ENCODE peak calls at places on chromosome 6, in nine cellular contexts. Y is H9; M is pancreas; Q is CD4-positive, alpha-beta T cell; O is T-cell; W is fibroblast of lung; G is left colon; C is epithelial cell of esophagus; Z is astrocyte of the spinal cord. U is an unnamed sample.

GRCh38 chr6:299050-299980 is 7.0 kb downstream of the DUSP22 start:
- DNase-seq in C (peak; percentile 57), Q (no peak), W (peak; percentile 29), G (peak; percentile 4), O (no peak), M (peak; percentile 65), Y (no peak), Z (no peak), U (no peak)

GRCh38 chr6:11224252-11224965 is 8.1 kb downstream of the NEDD9 start:
- DNase-seq in Q (no peak), G (no peak), C (no peak), W (no peak), Y (no peak), M (no peak), O (no peak), Z (peak; percentile 59), U (no peak)

GRCh38 chr6:151441390-151442166 is 10.3 kb downstream of the RMND1 start:
- DNase-seq in W (no peak), C (no peak), M (no peak), G (no peak), Q (no peak), Y (no peak), O (no peak), Z (no peak), U (no peak)

GRCh38 chr6:137115653-137116052 is 57.8 kb downstream of the IL22RA2 start:
- DNase-seq in Z (no peak), Y (no peak), G (no peak), M (no peak), C (no peak), Q (no peak), O (no peak), W (peak; percentile 12), U (no peak)

GRCh38 chr6:75484535-75484934 is 9.1 kb downstream of the FILIP1 start:
- DNase-seq in O (no peak), C (no peak), M (no peak), Z (no peak), Q (no peak), W (no peak), Y (no peak), G (no peak), U (no peak)

GRCh38 chr6:14286144-14286543 is 168.6 kb downstream of the CD83 start:
- DNase-seq in Z (peak; percentile 87), O (no peak), M (no peak), Q (no peak), Y (no peak), W (peak; percentile 90), G (no peak), C (peak; percentile 53), U (no peak)

GRCh38 chr6:142781124-142781523 is 163.9 kb downstream of the HIVEP2 start:
- DNase-seq in W (no peak), M (no peak), C (no peak), O (no peak), Y (no peak), Q (no peak), Z (no peak), G (no peak), U (no peak)

GRCh38 chr6:75748743-75749538 is at the start of gene MYO6:
- DNase-seq in Q (peak; percentile 0), O (peak; percentile 6), C (peak; percentile 76), Z (peak; percentile 68), M (peak; percentile 94), G (peak; percentile 86), Y (peak; percentile 83), W (peak; percentile 56), U (peak; percentile 15)

GRCh38 chr6:7505196-7505699 is 36.2 kb upstream of the DSP start:
- DNase-seq in Z (peak; percentile 68), Q (no peak), G (peak; percentile 61), O (no peak), C (peak; percentile 100), Y (peak; percentile 92), M (no peak), W (peak; percentile 12), U (peak; percentile 75)

GRCh38 chr6:33769248-33769821 is 19.6 kb downstream of the LEMD2 start:
- DNase-seq in W (no peak), G (no peak), Z (no peak), O (no peak), Q (no peak), M (no peak), Y (no peak), C (no peak), U (no peak)

GRCh38 chr6:98657764-98658163 is 176.6 kb upstream of the POU3F2 start:
- DNase-seq in Y (no peak), Q (no peak), M (no peak), O (no peak), W (peak; percentile 36), Z (peak; percentile 70), C (peak; percentile 78), G (peak; percentile 32), U (no peak)

GRCh38 chr6:149963462-149964242 is at the start of gene ULBP1:
- DNase-seq in G (peak; percentile 72), Y (peak; percentile 92), W (peak; percentile 89), O (peak; percentile 30), C (peak; percentile 89), M (peak; percentile 79), Z (peak; percentile 88), Q (peak; percentile 59), U (peak; percentile 50)

GRCh38 chr6:157615411-157615763 is 207.7 kb upstream of the SNX9 start:
- DNase-seq in G (peak; percentile 41), O (no peak), M (no peak), Z (peak; percentile 9), C (no peak), W (peak; percentile 37), Q (no peak), Y (no peak), U (no peak)

GRCh38 chr6:26362093-26362835 is 2.7 kb upstream of the BTN3A2 start:
- DNase-seq in Z (no peak), G (no peak), W (no peak), Q (no peak), O (no peak), Y (no peak), C (no peak), M (no peak), U (no peak)

GRCh38 chr6:38262609-38263008 is 377.1 kb downstream of the BTBD9 start:
- DNase-seq in M (no peak), O (no peak), Y (no peak), G (no peak), C (peak; percentile 52), Q (no peak), W (peak; percentile 39), Z (peak; percentile 79), U (no peak)

GRCh38 chr6:82467338-82467737 is 103.7 kb downstream of the TPBG start:
- DNase-seq in Z (no peak), W (no peak), G (no peak), Q (no peak), C (no peak), Y (no peak), O (no peak), M (no peak), U (no peak)

GRCh38 chr6:84314377-84314898 is 87.0 kb upstream of the CEP162 start:
- DNase-seq in O (no peak), G (no peak), M (no peak), Y (no peak), Z (no peak), C (no peak), Q (no peak), W (no peak), U (no peak)

GRCh38 chr6:34074064-34074739 is 71.7 kb downstream of the GRM4 start:
- DNase-seq in M (no peak), C (no peak), O (no peak), G (no peak), Z (no peak), Y (peak; percentile 71), Q (no peak), W (no peak), U (no peak)

GRCh38 chr6:105568121-105568520 is 165.2 kb upstream of the PREP start:
- DNase-seq in G (no peak), Y (no peak), C (no peak), M (no peak), O (no peak), W (no peak), Z (no peak), Q (no peak), U (no peak)

GRCh38 chr6:7267521-7268091 is 45.4 kb downstream of the SSR1 start:
- DNase-seq in Q (no peak), C (peak; percentile 100), M (peak; percentile 86), W (peak; percentile 89), Y (no peak), O (no peak), G (no peak), Z (peak; percentile 92), U (no peak)

GRCh38 chr6:15132854-15133670 is 112.8 kb upstream of the JARID2 start:
- DNase-seq in W (peak; percentile 48), G (no peak), Z (peak; percentile 78), O (no peak), C (peak; percentile 100), M (no peak), Q (no peak), Y (no peak), U (no peak)

GRCh38 chr6:123771126-123771525 is 32.5 kb upstream of the NKAIN2 start:
- DNase-seq in G (no peak), Z (no peak), Y (no peak), M (no peak), Q (no peak), W (no peak), C (peak; percentile 8), O (no peak), U (no peak)

GRCh38 chr6:1070085-1070521 is 241.8 kb upstream of the FOXQ1 start:
- DNase-seq in Y (no peak), M (no peak), C (no peak), G (peak; percentile 25), W (peak; percentile 29), Z (no peak), Q (no peak), O (no peak), U (no peak)